ENCODE peak calls at places on chromosomes 2 and 18, in four cellular contexts. X is GM23248, Q is MM.1S, J is PC-3. N is an unnamed sample. For H4K20me1, the result is how much of the 10 kb centered on the place peaks cover.

GRCh38 chr18:12377556-12378553 is 828 bp upstream of the AFG3L2 start:
- DNase-seq in X (peak), Q (no peak), J (no peak), N (peak)

GRCh38 chr2:191165190-191165643 is 14.4 kb upstream of the STAT4 start:
- DNase-seq in X (peak), Q (peak), J (peak), N (peak)

GRCh38 chr2:50449306-50449705 is 582.6 kb downstream of the NRXN1 start:
- DNase-seq in X (no peak), Q (no peak), J (peak), N (no peak)

GRCh38 chr2:3355951-3356569 is 21.6 kb downstream of the EIPR1 start:
- DNase-seq in X (no peak), Q (no peak), J (no peak), N (no peak)

GRCh38 chr2:188042412-188042811 is 249.3 kb upstream of the GULP1 start:
- DNase-seq in X (peak), Q (no peak), J (peak), N (no peak)

GRCh38 chr2:225207471-225207870 is 165.2 kb upstream of the DOCK10 start:
- DNase-seq in X (no peak), Q (no peak), J (no peak), N (no peak)

GRCh38 chr2:42092084-42092996 is 44.5 kb downstream of the PKDCC start:
- DNase-seq in X (no peak), Q (no peak), J (peak), N (peak)

GRCh38 chr2:60880633-60880987 is 764 bp upstream of the REL start:
- DNase-seq in X (peak), Q (no peak), J (peak), N (no peak)

GRCh38 chr2:79849949-79850348 is 337.1 kb downstream of the CTNNA2 start:
- DNase-seq in X (no peak), Q (no peak), J (no peak), N (no peak)

GRCh38 chr2:4693266-4693665 is 989.9 kb downstream of the DCDC2C start:
- DNase-seq in X (no peak), Q (no peak), J (no peak), N (no peak)

GRCh38 chr2:230441188-230441897 is 25.3 kb downstream of the SP100 start:
- DNase-seq in X (peak), Q (no peak), J (no peak), N (no peak)

GRCh38 chr2:177586154-177586553 is 193.6 kb downstream of the AGPS start:
- DNase-seq in X (no peak), Q (no peak), J (no peak), N (no peak)

DNA sequence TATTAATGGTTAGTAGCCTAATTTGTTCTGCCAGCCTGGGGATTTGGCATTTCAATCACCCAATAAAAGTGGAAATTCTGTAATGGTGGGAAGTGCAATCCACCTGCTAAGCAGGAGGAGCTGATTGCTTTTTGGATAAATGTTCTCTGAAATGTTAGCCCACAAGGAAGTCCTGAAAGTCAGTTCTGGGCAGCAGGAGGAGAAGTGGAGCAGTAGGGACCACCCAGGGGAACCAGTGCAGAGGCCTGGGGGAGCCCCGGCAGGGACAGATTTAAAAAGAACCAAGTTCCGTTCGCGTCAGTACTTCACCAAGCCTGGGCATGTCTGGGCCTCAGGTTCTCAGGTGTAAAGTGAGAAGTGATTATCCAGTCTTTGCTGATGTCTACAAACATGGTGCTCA is 248.5 kb upstream of the RAB6C start:
- DNase-seq in X (no peak), Q (no peak), J (no peak), N (no peak)
- TF ChIP-seq EZH2phosphoT487 in X (no peak), Q (no peak), J (no peak), N (no peak)

GRCh38 chr18:35577045-35577848 is 4.3 kb upstream of the GALNT1 start:
- DNase-seq in X (no peak), Q (no peak), J (no peak), N (no peak)
- TF ChIP-seq EZH2 in X (no peak), Q (no peak), J (no peak), N (no peak)

DNA sequence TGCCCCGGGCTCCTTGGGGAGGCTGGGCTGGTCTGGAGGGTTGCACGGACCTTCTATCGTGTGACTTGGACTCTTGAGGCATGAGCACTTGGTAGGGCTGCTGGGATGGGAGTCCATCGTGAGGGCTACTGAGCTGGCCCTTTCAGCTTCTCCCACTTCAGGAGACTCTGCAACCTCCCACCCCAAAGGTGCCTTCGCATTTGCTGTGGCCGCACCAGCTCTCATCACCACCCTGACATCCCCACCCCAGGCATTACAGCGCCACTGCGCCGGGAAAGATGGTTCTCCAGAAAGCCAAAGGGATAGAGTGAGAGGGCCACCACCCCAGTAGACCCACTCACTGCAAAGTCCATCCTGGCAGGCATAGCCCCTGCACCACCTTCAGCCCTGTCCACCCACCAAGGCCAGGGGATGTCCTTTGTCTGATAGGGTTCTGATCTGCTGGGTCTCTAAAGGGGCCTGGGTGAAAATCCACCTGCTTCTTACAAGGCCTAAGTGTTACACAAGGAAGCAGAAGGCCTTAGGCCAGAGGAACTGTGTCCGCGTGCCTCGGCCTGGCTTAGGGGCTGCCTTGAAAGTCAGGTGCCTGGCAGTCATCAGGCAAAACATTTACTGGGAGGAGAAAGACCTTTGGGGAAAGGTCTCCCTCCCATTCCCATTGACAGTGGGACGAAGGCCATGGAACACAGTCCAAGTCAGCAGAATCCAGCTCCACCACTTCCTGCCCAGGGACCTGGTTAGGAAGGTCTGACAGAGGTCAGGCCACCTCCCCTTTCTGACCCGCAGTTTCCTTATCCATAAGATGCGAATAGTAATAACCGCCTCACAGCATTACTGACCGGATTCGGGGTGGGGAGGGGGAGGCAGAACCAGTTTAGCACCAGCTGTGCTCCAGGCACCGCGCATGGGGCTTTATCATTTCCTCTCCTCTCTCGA is 5.2 kb downstream of the EHD3 start:
- DNase-seq in X (no peak), Q (no peak), J (no peak), N (no peak)
- H4K20me1 ChIP-seq in X (under half), Q (under half), J (under half), N (under half)

GRCh38 chr18:21215480-21215879 is 26.6 kb upstream of the GREB1L start:
- DNase-seq in X (no peak), Q (no peak), J (no peak), N (peak)

DNA sequence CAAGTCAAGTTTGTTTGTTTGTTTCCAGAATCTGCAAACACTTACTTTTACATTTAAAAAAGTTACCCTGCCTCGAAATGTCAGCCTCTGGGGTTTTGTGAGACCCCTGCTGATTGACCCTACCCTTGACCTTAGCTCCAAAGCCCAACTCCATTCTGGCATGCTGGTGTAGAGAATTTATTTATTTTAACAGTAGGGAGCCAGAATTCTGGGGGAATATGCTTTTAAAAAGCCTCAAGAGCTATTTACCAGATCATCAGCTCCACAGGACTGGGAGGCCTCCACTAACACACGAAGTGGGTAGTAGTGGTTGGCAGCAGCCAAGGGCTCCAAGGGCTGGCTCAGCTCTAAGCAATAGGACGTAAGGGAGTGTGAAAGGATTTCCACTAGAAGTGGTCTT is 23.2 kb upstream of the GREB1L start:
- DNase-seq in X (no peak), Q (no peak), J (no peak), N (no peak)
- TF ChIP-seq EZH2phosphoT487 in X (no peak), Q (no peak), J (no peak), N (no peak)

GRCh38 chr2:104862061-104862941 is 8.4 kb downstream of the POU3F3 start:
- DNase-seq in X (peak), Q (no peak), J (no peak), N (peak)
- TF ChIP-seq EZH2 in X (no peak), Q (no peak), J (no peak), N (peak)

DNA sequence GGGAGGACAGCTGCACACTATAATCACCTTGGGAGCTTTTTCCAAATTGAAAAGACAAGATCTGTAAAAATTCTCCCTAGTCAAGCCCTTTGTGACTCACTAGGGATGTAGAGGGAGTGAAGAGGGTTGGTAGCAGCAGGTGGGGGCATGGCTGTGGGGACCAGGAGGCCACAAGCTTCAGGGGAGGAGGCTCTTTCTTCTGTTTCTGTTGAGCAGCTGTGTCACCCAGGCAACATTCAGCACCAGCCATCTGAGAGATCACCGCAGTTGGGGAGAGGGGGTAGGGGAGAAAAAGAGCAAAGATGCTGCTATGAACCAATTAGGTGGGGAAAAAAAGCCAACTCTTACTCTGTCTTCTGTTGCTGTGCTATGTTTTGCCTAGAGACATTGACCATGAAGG is 352.3 kb upstream of the MEIS1 start:
- DNase-seq in X (no peak), Q (no peak), J (no peak), N (peak)
- H4K20me1 ChIP-seq in X (under half), Q (under half), J (under half), N (under half)

GRCh38 chr2:232292395-232293154 is 86.0 kb upstream of the ALPP start:
- DNase-seq in X (peak), Q (peak), J (peak), N (peak)
- TF ChIP-seq EZH2phosphoT487 in X (no peak), Q (no peak), J (no peak), N (no peak)

GRCh38 chr2:228181098-228182019 is at the start of gene SPHKAP:
- DNase-seq in X (peak), Q (no peak), J (no peak), N (peak)
- TF ChIP-seq EZH2 in X (no peak), Q (no peak), J (no peak), N (peak)

DNA sequence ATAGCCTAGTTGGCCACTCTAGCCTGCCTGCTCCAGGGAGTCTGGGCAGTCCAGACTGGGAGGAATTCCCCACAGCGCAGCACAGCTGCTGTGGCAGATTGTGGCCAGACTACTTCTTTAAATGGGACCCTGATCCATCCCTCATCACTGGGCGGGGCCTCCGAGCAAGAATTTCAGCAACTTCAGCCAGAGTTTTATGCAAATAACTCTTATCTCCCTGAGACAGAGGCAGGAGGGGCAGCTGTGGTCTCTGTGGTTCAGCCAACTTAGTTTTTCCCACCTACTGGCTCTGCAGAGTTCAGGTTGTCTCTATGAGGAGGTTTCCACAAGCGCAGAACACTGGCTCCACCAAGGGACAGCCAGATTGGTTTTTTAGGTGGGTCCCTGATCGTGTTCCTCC is 1583.2 kb downstream of the SUCLG1 start:
- DNase-seq in X (no peak), Q (no peak), J (no peak), N (no peak)
- H4K20me1 ChIP-seq in X (under half), Q (under half), J (under half), N (under half)